ENCODE peak calls at places on chromosome 17, in four cellular contexts. Q is GM04504, X is A172, H is NAMALWA. S is an unnamed sample.

GRCh38 chr17:50893183-50893993 is 27.2 kb upstream of the TOB1 start:
- DNase-seq in Q (no peak), X (peak; percentile 84), H (no peak), S (no peak)

GRCh38 chr17:20952183-20952582 is 90.6 kb downstream of the USP22 start:
- DNase-seq in Q (no peak), X (no peak), H (no peak), S (no peak)

GRCh38 chr17:29855686-29856085 is 74.3 kb downstream of the SSH2 start:
- DNase-seq in Q (peak; percentile 47), X (no peak), H (no peak), S (no peak)

GRCh38 chr17:73632513-73632912 is 11.7 kb downstream of the SDK2 start:
- DNase-seq in Q (no peak), X (no peak), H (no peak), S (no peak)

GRCh38 chr17:67258836-67259468 is 14.0 kb upstream of the HELZ start:
- DNase-seq in Q (no peak), X (no peak), H (no peak), S (no peak)

GRCh38 chr17:64418506-64419339 is 28.1 kb upstream of the PECAM1 start:
- DNase-seq in Q (peak; percentile 35), X (peak; percentile 70), H (peak; percentile 82), S (no peak)

GRCh38 chr17:83196088-83196765 is 116.8 kb downstream of the METRNL start:
- DNase-seq in Q (no peak), X (peak; percentile 76), H (no peak), S (no peak)

GRCh38 chr17:28675980-28676379 is 14.0 kb downstream of the SUPT6H start:
- DNase-seq in Q (no peak), X (no peak), H (peak; percentile 40), S (no peak)

GRCh38 chr17:21463779-21464407 is 87.7 kb downstream of the KCNJ12 start:
- DNase-seq in Q (no peak), X (no peak), H (no peak), S (peak; percentile 66)

GRCh38 chr17:72191901-72192300 is 71.1 kb downstream of the SOX9 start:
- DNase-seq in Q (no peak), X (no peak), H (no peak), S (no peak)

GRCh38 chr17:83181991-83182619 is 102.7 kb downstream of the METRNL start:
- DNase-seq in Q (no peak), X (no peak), H (no peak), S (peak; percentile 66)

GRCh38 chr17:62032480-62032879 is 32.6 kb downstream of the MED13 start:
- DNase-seq in Q (no peak), X (no peak), H (no peak), S (no peak)

GRCh38 chr17:62716834-62717588 is 89.5 kb downstream of the MRC2 start:
- DNase-seq in Q (no peak), X (no peak), H (no peak), S (no peak)

GRCh38 chr17:63124958-63125357 is 158.9 kb downstream of the TANC2 start:
- DNase-seq in Q (no peak), X (no peak), H (no peak), S (no peak)